ENCODE peak calls at places on chromosome 3, in seven cellular contexts. X is MCF 10A; H is stimulated activated CD8-positive, alpha-beta memory T cell treated with anti-CD3 and anti-CD28 coated beads, Interleukin-4, amount 100 ng/mL, for 24 hours; I is SIG-M5; Z is ELR; K is mesenteric fat pad; U is fibroblast of mammary gland. D is an unnamed sample.

GRCh38 chr3:177832862-177833261 is 635.6 kb upstream of the TBL1XR1 start:
- DNase-seq in U (peak), Z (no peak), I (no peak), X (no peak), K (no peak), H (no peak), D (no peak)

GRCh38 chr3:193168911-193169310 is 72.1 kb upstream of the PLAAT1 start:
- DNase-seq in X (no peak), U (no peak), K (no peak), Z (no peak), H (no peak), I (no peak), D (no peak)

GRCh38 chr3:146040630-146041029 is 120.4 kb downstream of the PLOD2 start:
- DNase-seq in I (no peak), U (no peak), X (no peak), Z (no peak), K (no peak), H (no peak), D (no peak)

GRCh38 chr3:176523114-176523513 is 674.2 kb downstream of the TBL1XR1 start:
- DNase-seq in H (no peak), Z (no peak), I (no peak), X (no peak), K (no peak), U (no peak), D (no peak)

GRCh38 chr3:100825574-100825973 is 116.3 kb downstream of the TFG start:
- DNase-seq in I (no peak), H (no peak), X (peak), K (no peak), Z (no peak), U (no peak), D (peak)

GRCh38 chr3:63908081-63908736 is 4.0 kb downstream of the SCAANT1 start:
- DNase-seq in H (no peak), I (no peak), U (peak), X (no peak), K (no peak), Z (peak), D (no peak)

GRCh38 chr3:52052831-52053306 is 3.5 kb downstream of the DUSP7 start:
- DNase-seq in K (peak), U (peak), X (peak), I (no peak), H (peak), Z (peak), D (peak)

GRCh38 chr3:127455541-127456450 is 134.7 kb downstream of the TPRA1 start:
- DNase-seq in K (peak), U (peak), H (peak), I (no peak), X (peak), Z (peak), D (peak)

GRCh38 chr3:83034806-83035703 is 1273.6 kb upstream of the GBE1 start:
- DNase-seq in H (no peak), I (no peak), K (peak), U (no peak), X (no peak), Z (no peak), D (no peak)

GRCh38 chr3:152388631-152389030 is 119.9 kb downstream of the MBNL1 start:
- DNase-seq in I (no peak), U (no peak), H (no peak), K (no peak), Z (no peak), X (peak), D (peak)

GRCh38 chr3:187125319-187126031 is 13.8 kb downstream of the RPL39L start:
- DNase-seq in I (no peak), Z (no peak), H (no peak), K (no peak), X (no peak), U (no peak), D (no peak)

GRCh38 chr3:69770219-69770618 is 31.0 kb downstream of the MITF start:
- DNase-seq in Z (peak), I (no peak), U (no peak), H (no peak), K (no peak), X (peak), D (peak)